ENCODE peak calls at places on chromosomes 6 and 20, in seven cellular contexts. I is left ventricle myocardium inferior, K is fibroblast of pulmonary artery, F is endothelial cell of umbilical vein, X is ovary, O is lung, W is fibroblast of lung. H is an unnamed sample.

GRCh38 chr6:86937219-86938079 is at the start of gene HTR1E:
- DNase-seq in X (peak), F (peak), I (no peak), O (peak), K (peak), W (peak), H (peak)

GRCh38 chr6:32060966-32061655 is 22.9 kb downstream of the CYP21A2 start:
- DNase-seq in W (no peak), X (no peak), F (no peak), I (no peak), O (no peak), K (no peak), H (no peak)

GRCh38 chr20:49508435-49509199 is 26.1 kb upstream of the KCNB1 start:
- DNase-seq in K (peak), W (peak), O (no peak), X (no peak), F (peak), I (no peak), H (peak)

GRCh38 chr6:1399085-1399780 is 9.9 kb downstream of the FOXF2 start:
- DNase-seq in X (no peak), F (no peak), K (no peak), I (no peak), O (no peak), W (no peak), H (no peak)

GRCh38 chr6:42551202-42551601 is 12.6 kb upstream of the UBR2 start:
- DNase-seq in X (no peak), O (no peak), W (peak), I (no peak), F (no peak), K (peak), H (peak)

GRCh38 chr20:63098195-63098810 is 91.5 kb upstream of the BHLHE23 start:
- DNase-seq in O (no peak), I (no peak), K (no peak), W (no peak), F (no peak), X (no peak), H (no peak)

GRCh38 chr6:107832146-107833056 is 8.3 kb upstream of the SCML4 start:
- DNase-seq in F (no peak), X (no peak), I (no peak), O (no peak), W (no peak), K (no peak), H (no peak)

GRCh38 chr6:710601-711571 is 17.9 kb upstream of the EXOC2 start:
- DNase-seq in O (peak), X (peak), F (peak), W (peak), K (peak), I (peak), H (peak)

GRCh38 chr6:125066964-125067363 is 86.6 kb upstream of the TPD52L1 start:
- DNase-seq in X (no peak), W (peak), O (no peak), K (peak), I (no peak), F (no peak), H (peak)

GRCh38 chr6:113782641-113783040 is 74.5 kb upstream of the MARCKS start:
- DNase-seq in I (no peak), K (no peak), X (no peak), F (no peak), W (no peak), O (no peak), H (no peak)

GRCh38 chr20:18137412-18138265 is at the start of the genes KAT14 and PET117:
- DNase-seq in X (peak), I (peak), W (peak), K (peak), F (peak), O (peak), H (peak)

GRCh38 chr20:18138639-18139583 is 1.2 kb downstream of the KAT14 start:
- DNase-seq in I (no peak), K (no peak), X (no peak), F (peak), O (no peak), W (no peak), H (no peak)

GRCh38 chr20:18144541-18145099 is 7.0 kb downstream of the KAT14 start:
- DNase-seq in O (no peak), X (no peak), W (no peak), K (no peak), I (no peak), F (no peak), H (no peak)

GRCh38 chr20:18138266-18138582 is 561 bp downstream of the KAT14 start:
- DNase-seq in X (no peak), F (no peak), O (no peak), W (no peak), I (no peak), K (no peak), H (no peak)

DNA sequence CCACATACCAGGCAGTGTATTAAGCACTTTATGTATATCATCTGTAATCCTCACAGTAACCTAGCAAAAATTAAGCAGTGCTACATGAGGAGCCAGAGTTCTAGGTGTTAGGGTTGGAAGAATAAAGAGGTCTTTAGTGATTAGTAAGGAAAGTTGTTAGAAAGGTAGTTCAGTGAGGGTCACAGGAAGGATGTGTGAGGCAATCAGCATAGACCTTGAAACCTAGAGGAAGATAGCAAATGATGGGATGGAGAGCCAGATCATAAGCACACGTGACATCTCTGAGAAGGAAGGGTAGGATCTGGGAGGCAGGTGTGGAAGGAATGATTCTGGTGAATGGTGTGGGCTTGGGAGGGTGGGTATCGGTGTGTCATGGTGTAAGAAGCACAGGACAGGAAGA is 2.2 kb downstream of the KAT14 start:
- DNase-seq in O (no peak), F (no peak), X (no peak), W (no peak), I (no peak), K (no peak), H (no peak)
- H3K4me3 ChIP-seq in O (no peak), F (no peak), X (no peak), W (no peak), I (no peak), K (no peak), H (no peak)

GRCh38 chr6:44222987-44223470 is 366 bp upstream of the SLC29A1 start:
- DNase-seq in W (no peak), O (no peak), K (no peak), F (peak), I (no peak), X (no peak), H (no peak)

GRCh38 chr6:44225579-44226325 is 2.4 kb downstream of the SLC29A1 start:
- DNase-seq in W (no peak), X (no peak), K (no peak), O (no peak), F (no peak), I (no peak), H (no peak)

GRCh38 chr6:44223471-44224153 is at the start of gene SLC29A1:
- DNase-seq in W (peak), I (peak), F (peak), X (peak), O (peak), K (peak), H (peak)

GRCh38 chr6:44224978-44225330 is 1.6 kb downstream of the SLC29A1 start:
- DNase-seq in X (no peak), K (no peak), O (no peak), W (no peak), F (no peak), I (no peak), H (no peak)

DNA sequence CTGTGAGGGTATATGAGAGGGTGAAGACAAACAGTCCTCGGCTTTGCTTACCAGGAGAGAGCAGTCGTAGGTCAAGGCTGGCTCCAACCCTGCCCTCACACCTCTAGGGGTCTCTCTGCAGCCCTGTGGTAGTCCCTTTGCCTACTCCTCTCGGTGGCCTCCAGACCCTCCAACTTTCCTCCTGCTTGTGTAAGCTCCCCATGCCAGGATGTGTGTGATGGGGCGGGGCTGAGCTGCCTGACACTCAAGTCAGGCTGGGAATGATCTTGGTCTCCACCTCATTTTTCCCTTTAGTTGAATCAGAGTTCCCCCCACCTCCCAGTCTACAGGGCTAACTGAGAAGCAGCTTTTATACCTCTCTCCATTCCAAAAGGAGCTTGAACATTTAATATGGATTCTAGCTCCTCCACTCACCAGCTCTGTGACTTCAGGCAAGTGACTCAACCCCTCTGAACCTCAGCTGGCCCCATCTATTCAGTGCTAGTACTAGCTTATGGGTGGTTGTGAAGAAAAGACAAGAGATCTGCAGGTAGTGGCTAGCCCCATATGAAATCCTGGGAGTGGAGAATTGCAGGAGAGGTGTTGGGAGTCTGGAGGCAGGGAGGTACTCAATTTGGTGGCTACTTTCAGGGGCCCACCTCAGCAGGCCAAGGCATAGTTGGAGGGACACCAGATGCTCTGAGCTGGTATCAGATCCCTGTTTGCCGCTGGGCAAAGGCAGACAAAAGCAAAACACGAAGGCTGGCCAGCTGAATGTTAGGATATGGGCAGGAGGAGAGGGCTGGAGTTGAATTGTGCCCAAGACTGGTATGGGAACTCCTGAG is 971 bp downstream of the SLC29A1 start:
- DNase-seq in W (no peak), F (peak), O (no peak), K (no peak), X (no peak), I (no peak), H (no peak)
- TF ChIP-seq CTCF in W (no peak), F (no peak), O (no peak), K (no peak), X (no peak), I (no peak), H (no peak)

DNA sequence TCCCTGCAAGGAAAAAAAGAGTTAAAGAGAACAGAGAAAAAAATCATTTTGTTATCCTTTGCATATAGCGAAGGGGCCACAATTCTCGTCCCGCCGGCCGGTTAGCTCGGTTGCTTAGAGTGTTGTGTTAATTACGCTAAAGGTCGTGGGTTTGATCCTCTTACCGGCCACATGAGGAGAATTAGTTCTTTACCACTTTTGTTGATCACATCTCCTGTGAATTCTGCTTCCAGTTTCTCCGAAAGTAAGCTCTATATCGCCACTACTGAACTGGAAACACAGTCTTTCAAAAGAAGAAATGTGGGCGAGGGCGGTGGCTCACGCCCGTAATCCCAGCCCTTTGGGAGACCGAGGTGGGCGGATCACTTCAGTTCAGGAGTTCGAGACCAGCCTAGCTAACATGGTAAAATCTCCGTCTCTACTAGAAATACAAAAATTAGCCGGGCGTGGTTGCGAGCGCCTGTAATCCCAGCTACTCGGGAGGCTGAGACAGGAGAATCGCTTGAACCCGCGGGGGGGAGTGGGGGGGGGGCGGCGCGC is 13.4 kb downstream of the PRSS16 start:
- DNase-seq in X (no peak), W (no peak), K (no peak), O (no peak), F (no peak), I (no peak), H (no peak)
- H3K4me3 ChIP-seq in X (no peak), W (peak), K (peak), O (no peak), F (no peak), I (no peak), H (peak)

GRCh38 chr6:129672883-129673631 is 36.9 kb downstream of the ARHGAP18 start:
- DNase-seq in F (peak), W (peak), X (no peak), I (no peak), K (peak), O (no peak), H (peak)

GRCh38 chr6:129670634-129671033 is 39.3 kb downstream of the ARHGAP18 start:
- DNase-seq in I (no peak), K (no peak), O (no peak), W (no peak), X (no peak), F (no peak), H (no peak)

GRCh38 chr6:129672345-129672691 is 37.7 kb downstream of the ARHGAP18 start:
- DNase-seq in I (no peak), X (no peak), K (peak), O (no peak), F (no peak), W (no peak), H (no peak)

GRCh38 chr6:129673758-129674157 is 36.2 kb downstream of the ARHGAP18 start:
- DNase-seq in O (no peak), F (no peak), K (no peak), X (no peak), W (no peak), I (no peak), H (no peak)

GRCh38 chr6:129671442-129672344 is 38.3 kb downstream of the ARHGAP18 start:
- DNase-seq in X (no peak), W (no peak), O (peak), F (no peak), I (no peak), K (no peak), H (no peak)
- TF ChIP-seq CTCF in X (no peak), W (peak), O (no peak), F (no peak), I (peak), K (no peak), H (no peak)

GRCh38 chr6:128491041-128491642 is 29.3 kb downstream of the PTPRK start:
- DNase-seq in I (no peak), F (peak), O (no peak), W (no peak), K (peak), X (no peak), H (no peak)
- H3K4me3 ChIP-seq in I (peak), F (peak), O (no peak), W (peak), K (peak), X (peak), H (peak)

DNA sequence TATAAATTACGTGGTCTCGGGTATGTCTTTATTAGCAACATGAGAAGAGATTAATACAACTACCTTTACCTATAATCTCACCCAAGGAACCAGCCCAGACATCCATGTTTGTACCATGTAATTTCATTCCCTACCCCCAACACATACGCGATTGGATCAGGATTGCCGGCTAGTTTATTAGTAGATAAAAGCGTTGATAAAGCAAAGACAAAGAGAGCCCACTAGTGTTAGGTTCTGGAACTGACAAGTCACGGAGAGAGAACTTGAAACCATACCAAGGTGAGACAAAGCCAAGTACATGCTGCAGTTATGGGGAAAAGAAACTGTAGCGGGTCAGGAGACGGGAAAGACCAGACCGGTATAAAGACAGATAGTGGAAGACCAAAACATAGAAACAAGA is 37.4 kb upstream of the FAM135A start:
- DNase-seq in O (no peak), X (no peak), F (no peak), K (no peak), W (no peak), I (no peak), H (no peak)
- TF ChIP-seq CTCF in O (no peak), X (no peak), F (no peak), K (peak), W (peak), I (no peak), H (peak)

DNA sequence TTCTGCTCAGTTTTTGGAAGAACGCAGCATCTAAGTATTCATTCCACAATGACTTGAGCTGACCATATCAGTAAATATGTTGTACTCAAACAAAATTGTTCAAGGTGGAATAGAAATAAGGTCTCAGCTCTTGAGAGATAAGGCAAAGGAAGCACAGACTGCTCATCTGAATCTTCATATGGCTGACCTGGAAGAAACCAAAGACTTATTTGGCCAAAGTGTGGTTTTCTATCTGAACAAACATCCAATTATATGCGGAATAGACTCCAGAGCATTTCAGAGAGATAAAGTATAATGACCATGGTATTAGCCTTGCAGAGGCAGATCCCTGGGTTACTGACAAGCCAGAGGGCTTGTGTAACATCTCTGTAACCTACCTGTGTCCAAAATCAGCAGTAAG is 308.7 kb downstream of the CD83 start:
- DNase-seq in K (no peak), X (no peak), I (no peak), W (no peak), F (no peak), O (no peak), H (no peak)
- H3K4me3 ChIP-seq in K (no peak), X (no peak), I (no peak), W (no peak), F (no peak), O (no peak), H (no peak)

GRCh38 chr20:56385130-56385529 is 6.9 kb downstream of the AURKA start:
- DNase-seq in K (no peak), W (no peak), O (no peak), I (no peak), F (no peak), X (no peak), H (no peak)
- TF ChIP-seq CTCF in K (no peak), W (no peak), O (no peak), I (no peak), F (no peak), X (no peak), H (no peak)

DNA sequence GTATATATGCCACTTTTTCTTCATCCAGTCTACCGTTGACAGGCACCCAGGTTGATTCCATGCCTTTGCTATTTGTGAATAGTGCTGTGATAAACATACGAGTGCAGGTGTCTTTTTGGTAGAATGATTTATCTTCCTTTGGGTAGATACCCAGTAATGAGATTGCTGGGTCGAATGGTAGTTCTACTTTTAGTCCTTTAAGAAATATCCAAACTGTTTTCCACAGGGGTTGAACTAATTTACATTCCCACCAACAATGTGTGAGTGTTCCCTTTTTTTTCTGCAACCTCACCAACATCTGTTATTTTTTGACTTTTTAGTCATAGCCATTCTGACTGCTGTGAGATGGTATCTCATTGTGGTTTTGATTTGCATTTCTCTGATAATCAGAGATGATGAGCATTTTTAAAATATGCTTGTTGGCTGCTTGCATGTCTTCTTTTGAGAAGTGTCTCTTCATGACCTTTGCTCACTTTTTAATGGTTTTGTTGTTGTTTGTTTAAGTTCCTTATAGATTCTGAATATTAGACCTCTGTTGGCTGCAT is 1.9 kb upstream of the ZNF831 start:
- DNase-seq in W (no peak), O (no peak), K (no peak), X (no peak), I (no peak), F (no peak), H (no peak)
- H3K4me3 ChIP-seq in W (no peak), O (no peak), K (no peak), X (no peak), I (no peak), F (no peak), H (no peak)